ENCODE peak calls at places on chromosomes 3 and 15, in seven cellular contexts. T is fibroblast of mammary gland; D is activated effector memory CD4-positive, alpha-beta T cell treated with anti-CD3 and anti-CD28 coated beads, Interleukin-2, amount 50 U/mL, for 16 hours; I is activated CD8-positive, alpha-beta memory T cell treated with anti-CD3 and anti-CD28 coated beads for 48 hours; V is astrocyte of the cerebellum; C is NCI-H1105 treated with DMSO at 0.1 percent for 48 hours; H is body of pancreas. J is an unnamed sample.

GRCh38 chr15:74134387-74135027 is 4.1 kb downstream of the ISLR2 start:
- DNase-seq in T (no peak), D (no peak), I (no peak), V (no peak), C (no peak), H (peak; percentile 63), J (no peak)

GRCh38 chr3:12198301-12198700 is 39.6 kb upstream of the TIMP4 start:
- DNase-seq in T (peak; percentile 80), D (no peak), I (no peak), V (peak; percentile 53), C (no peak), H (no peak), J (no peak)

GRCh38 chr3:134090031-134090430 is 60.3 kb upstream of the SLCO2A1 start:
- DNase-seq in T (no peak), D (no peak), I (no peak), V (no peak), C (no peak), H (no peak), J (no peak)

GRCh38 chr15:62060116-62060895 is at the start of gene VPS13C:
- DNase-seq in T (peak; percentile 89), D (peak; percentile 97), I (peak; percentile 91), V (peak; percentile 79), C (peak; percentile 96), H (peak; percentile 94), J (peak; percentile 81)

GRCh38 chr3:16059700-16060357 is 114.7 kb upstream of the GALNT15 start:
- DNase-seq in T (no peak), D (no peak), I (no peak), V (no peak), C (no peak), H (no peak), J (no peak)

GRCh38 chr3:49133226-49133951 is 539 bp upstream of the LAMB2 start:
- DNase-seq in T (peak; percentile 84), D (no peak), I (no peak), V (peak; percentile 76), C (peak; percentile 55), H (peak; percentile 87), J (no peak)

GRCh38 chr3:23880703-23881339 is 36.0 kb downstream of the NKIRAS1 start:
- DNase-seq in T (no peak), D (no peak), I (no peak), V (no peak), C (no peak), H (peak; percentile 17), J (no peak)

GRCh38 chr15:42091753-42092665 is 2.4 kb downstream of the PLA2G4D start:
- DNase-seq in T (no peak), D (no peak), I (no peak), V (no peak), C (no peak), H (no peak), J (no peak)

GRCh38 chr3:138364356-138365252 is 16.2 kb downstream of the MRAS start:
- DNase-seq in T (no peak), D (peak; percentile 53), I (no peak), V (no peak), C (no peak), H (no peak), J (no peak)

GRCh38 chr15:31269961-31270575 is 56.6 kb upstream of the KLF13 start:
- DNase-seq in T (no peak), D (peak; percentile 45), I (no peak), V (no peak), C (no peak), H (no peak), J (no peak)

GRCh38 chr15:75727851-75728715 is 15.4 kb upstream of the CSPG4 start:
- DNase-seq in T (peak; percentile 34), D (peak; percentile 88), I (no peak), V (no peak), C (peak; percentile 13), H (peak; percentile 65), J (no peak)

GRCh38 chr3:186849392-186849975 is 7.0 kb downstream of the ADIPOQ start:
- DNase-seq in T (peak; percentile 37), D (no peak), I (no peak), V (no peak), C (peak; percentile 76), H (no peak), J (no peak)

GRCh38 chr3:53806182-53807116 is 39.8 kb downstream of the CHDH start:
- DNase-seq in T (peak; percentile 62), D (peak; percentile 51), I (no peak), V (peak; percentile 23), C (no peak), H (peak; percentile 72), J (peak; percentile 45)

J was measured in GM12892.